ENCODE peak calls at places on chromosomes 4 and X, in five cellular contexts. One of them, this sample, is unnamed.

GRCh38 chr4:114839986-114840385 is 241.4 kb downstream of the UGT8 start:
- DNase-seq in PC-3: no peak
- DNase-seq in thoracic aorta: no peak
- DNase-seq in ascending aorta: no peak
- DNase-seq in esophagus muscularis mucosa: no peak
- DNase-seq in this sample: no peak

GRCh38 chrX:140709421-140709846 is at the start of gene LINC00632:
- DNase-seq in ascending aorta: no peak
- DNase-seq in PC-3: no peak
- DNase-seq in esophagus muscularis mucosa: no peak
- DNase-seq in thoracic aorta: no peak
- DNase-seq in this sample: no peak

GRCh38 chr4:148834804-148835598 is 392.8 kb upstream of the NR3C2 start:
- DNase-seq in ascending aorta: no peak
- DNase-seq in esophagus muscularis mucosa: no peak
- DNase-seq in thoracic aorta: no peak
- DNase-seq in PC-3: peak; percentile 47
- DNase-seq in this sample: no peak

GRCh38 chr4:40850496-40850895 is 100.7 kb downstream of the NSUN7 start:
- DNase-seq in thoracic aorta: no peak
- DNase-seq in esophagus muscularis mucosa: no peak
- DNase-seq in PC-3: no peak
- DNase-seq in ascending aorta: no peak
- DNase-seq in this sample: no peak

GRCh38 chr4:147842573-147842972 is 110.7 kb downstream of the ARHGAP10 start:
- DNase-seq in esophagus muscularis mucosa: peak; percentile 90
- DNase-seq in thoracic aorta: no peak
- DNase-seq in ascending aorta: no peak
- DNase-seq in PC-3: no peak
- DNase-seq in this sample: no peak

GRCh38 chr4:101418055-101418454 is 70.7 kb upstream of the PPP3CA start:
- DNase-seq in esophagus muscularis mucosa: no peak
- DNase-seq in thoracic aorta: no peak
- DNase-seq in PC-3: no peak
- DNase-seq in ascending aorta: no peak
- DNase-seq in this sample: no peak

GRCh38 chr4:66855956-66856355 is 689.3 kb downstream of the CENPC start:
- DNase-seq in ascending aorta: no peak
- DNase-seq in thoracic aorta: no peak
- DNase-seq in PC-3: peak; percentile 42
- DNase-seq in esophagus muscularis mucosa: no peak
- DNase-seq in this sample: no peak

GRCh38 chr4:40540801-40541200 is 88.9 kb downstream of the RBM47 start:
- DNase-seq in thoracic aorta: no peak
- DNase-seq in ascending aorta: no peak
- DNase-seq in esophagus muscularis mucosa: no peak
- DNase-seq in PC-3: no peak
- DNase-seq in this sample: no peak

GRCh38 chrX:39749135-39749534 is 348.6 kb downstream of the BCOR start:
- DNase-seq in PC-3: no peak
- DNase-seq in esophagus muscularis mucosa: no peak
- DNase-seq in thoracic aorta: no peak
- DNase-seq in ascending aorta: peak; percentile 88
- DNase-seq in this sample: no peak

GRCh38 chr4:181550381-181550780 is 692.8 kb upstream of the TENM3 start:
- DNase-seq in thoracic aorta: no peak
- DNase-seq in esophagus muscularis mucosa: no peak
- DNase-seq in PC-3: no peak
- DNase-seq in ascending aorta: no peak
- DNase-seq in this sample: no peak

GRCh38 chrX:70421618-70422017 is 1.5 kb upstream of the GDPD2 start:
- DNase-seq in ascending aorta: no peak
- DNase-seq in thoracic aorta: no peak
- DNase-seq in esophagus muscularis mucosa: no peak
- DNase-seq in PC-3: no peak
- DNase-seq in this sample: no peak

GRCh38 chrX:24513416-24513815 is 48.3 kb downstream of the PDK3 start:
- DNase-seq in ascending aorta: no peak
- DNase-seq in PC-3: peak; percentile 28
- DNase-seq in thoracic aorta: no peak
- DNase-seq in esophagus muscularis mucosa: no peak
- DNase-seq in this sample: no peak

GRCh38 chr4:108426493-108426892 is 193.9 kb upstream of the RPL34 start:
- DNase-seq in esophagus muscularis mucosa: no peak
- DNase-seq in ascending aorta: no peak
- DNase-seq in PC-3: peak; percentile 4
- DNase-seq in thoracic aorta: no peak
- DNase-seq in this sample: no peak

GRCh38 chr4:159016527-159017137 is 86.2 kb upstream of the RAPGEF2 start:
- DNase-seq in ascending aorta: no peak
- DNase-seq in PC-3: no peak
- DNase-seq in esophagus muscularis mucosa: no peak
- DNase-seq in thoracic aorta: no peak
- DNase-seq in this sample: no peak

GRCh38 chr4:121277194-121278105 is 103.4 kb downstream of the QRFPR start:
- DNase-seq in thoracic aorta: no peak
- DNase-seq in PC-3: peak; percentile 47
- DNase-seq in ascending aorta: no peak
- DNase-seq in esophagus muscularis mucosa: no peak
- DNase-seq in this sample: peak; percentile 13

GRCh38 chrX:30931920-30932319 is 42.9 kb upstream of the TAB3 start:
- DNase-seq in thoracic aorta: no peak
- DNase-seq in ascending aorta: no peak
- DNase-seq in esophagus muscularis mucosa: no peak
- DNase-seq in PC-3: no peak
- DNase-seq in this sample: no peak

GRCh38 chr4:17577660-17578481 is 873 bp downstream of the LAP3 start:
- DNase-seq in ascending aorta: peak; percentile 78
- DNase-seq in thoracic aorta: peak; percentile 15
- DNase-seq in esophagus muscularis mucosa: peak; percentile 94
- DNase-seq in PC-3: peak; percentile 19
- DNase-seq in this sample: no peak

GRCh38 chrX:15050395-15050794 is 177.2 kb downstream of the MOSPD2 start:
- DNase-seq in esophagus muscularis mucosa: no peak
- DNase-seq in thoracic aorta: no peak
- DNase-seq in ascending aorta: no peak
- DNase-seq in PC-3: no peak
- DNase-seq in this sample: no peak

GRCh38 chr4:80500593-80500992 is 165.1 kb downstream of the CFAP299 start:
- DNase-seq in ascending aorta: no peak
- DNase-seq in esophagus muscularis mucosa: no peak
- DNase-seq in thoracic aorta: no peak
- DNase-seq in PC-3: no peak
- DNase-seq in this sample: no peak

GRCh38 chrX:17933856-17934255 is 72.8 kb upstream of the RAI2 start:
- DNase-seq in PC-3: peak; percentile 35
- DNase-seq in thoracic aorta: no peak
- DNase-seq in ascending aorta: no peak
- DNase-seq in esophagus muscularis mucosa: no peak
- DNase-seq in this sample: no peak

GRCh38 chr4:48546336-48546735 is 56.3 kb downstream of the ZAR1 start:
- DNase-seq in thoracic aorta: no peak
- DNase-seq in PC-3: peak; percentile 39
- DNase-seq in esophagus muscularis mucosa: no peak
- DNase-seq in ascending aorta: no peak
- DNase-seq in this sample: peak; percentile 5

GRCh38 chrX:105706041-105706440 is 116.3 kb upstream of the NRK start:
- DNase-seq in thoracic aorta: no peak
- DNase-seq in ascending aorta: no peak
- DNase-seq in esophagus muscularis mucosa: no peak
- DNase-seq in PC-3: no peak
- DNase-seq in this sample: no peak

GRCh38 chr4:113162089-113162488 is 112.6 kb downstream of the ANK2 start:
- DNase-seq in esophagus muscularis mucosa: no peak
- DNase-seq in PC-3: no peak
- DNase-seq in thoracic aorta: no peak
- DNase-seq in ascending aorta: no peak
- DNase-seq in this sample: no peak

GRCh38 chrX:15349046-15349445 is 13.7 kb upstream of the PIGA start:
- DNase-seq in esophagus muscularis mucosa: no peak
- DNase-seq in ascending aorta: no peak
- DNase-seq in PC-3: peak; percentile 83
- DNase-seq in thoracic aorta: no peak
- DNase-seq in this sample: peak; percentile 11

GRCh38 chrX:134660627-134661026 is 2.4 kb upstream of the PLAC1 start:
- DNase-seq in PC-3: no peak
- DNase-seq in esophagus muscularis mucosa: no peak
- DNase-seq in ascending aorta: no peak
- DNase-seq in thoracic aorta: no peak
- DNase-seq in this sample: no peak

GRCh38 chr4:145679520-145679919 is 426 bp upstream of the C4orf51 start:
- DNase-seq in thoracic aorta: peak; percentile 60
- DNase-seq in esophagus muscularis mucosa: no peak
- DNase-seq in PC-3: peak; percentile 92
- DNase-seq in ascending aorta: peak; percentile 70
- DNase-seq in this sample: peak; percentile 27

GRCh38 chrX:67543818-67544217 is at the start of gene AR:
- DNase-seq in ascending aorta: peak; percentile 83
- DNase-seq in thoracic aorta: no peak
- DNase-seq in esophagus muscularis mucosa: no peak
- DNase-seq in PC-3: no peak
- DNase-seq in this sample: no peak

GRCh38 chrX:47093248-47093647 is 15.0 kb downstream of the RGN start:
- DNase-seq in PC-3: peak; percentile 54
- DNase-seq in thoracic aorta: no peak
- DNase-seq in ascending aorta: no peak
- DNase-seq in esophagus muscularis mucosa: no peak
- DNase-seq in this sample: peak; percentile 23

GRCh38 chr4:145643295-145643694 is 24.1 kb downstream of the MMAA start:
- DNase-seq in PC-3: no peak
- DNase-seq in thoracic aorta: no peak
- DNase-seq in esophagus muscularis mucosa: no peak
- DNase-seq in ascending aorta: no peak
- DNase-seq in this sample: no peak

GRCh38 chr4:159269143-159269542 is 166.3 kb downstream of the RAPGEF2 start:
- DNase-seq in thoracic aorta: no peak
- DNase-seq in PC-3: no peak
- DNase-seq in ascending aorta: no peak
- DNase-seq in esophagus muscularis mucosa: no peak
- DNase-seq in this sample: no peak

DNA sequence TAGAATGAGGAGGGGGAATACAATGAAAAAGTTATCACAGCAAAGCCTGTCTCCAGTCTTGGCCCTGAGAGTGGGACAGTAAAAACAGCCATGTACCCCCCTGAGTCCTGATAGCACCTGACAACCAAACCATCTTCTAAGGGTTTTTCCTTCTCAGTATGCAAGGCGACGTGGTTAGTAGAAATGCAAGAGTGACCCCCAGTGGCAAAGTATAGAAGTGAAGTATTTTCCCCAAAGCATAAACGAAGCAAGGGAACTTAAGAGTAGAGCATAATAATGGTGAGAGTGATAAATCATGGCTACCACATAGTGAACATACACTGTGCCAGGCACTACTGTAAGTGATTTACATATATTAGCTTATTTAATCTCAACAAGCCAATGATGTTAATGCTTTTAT is 52.8 kb downstream of the FAM47C start:
- DNase-seq in esophagus muscularis mucosa: no peak
- DNase-seq in PC-3: peak; percentile 72
- DNase-seq in thoracic aorta: no peak
- DNase-seq in ascending aorta: no peak
- DNase-seq in this sample: peak; percentile 7
- TF ChIP-seq CTCF in esophagus muscularis mucosa: peak; percentile 24
- TF ChIP-seq CTCF in PC-3: peak; percentile 74
- TF ChIP-seq CTCF in thoracic aorta: peak; percentile 52
- TF ChIP-seq CTCF in ascending aorta: peak; percentile 22
- TF ChIP-seq CTCF in this sample: peak; percentile 36

DNA sequence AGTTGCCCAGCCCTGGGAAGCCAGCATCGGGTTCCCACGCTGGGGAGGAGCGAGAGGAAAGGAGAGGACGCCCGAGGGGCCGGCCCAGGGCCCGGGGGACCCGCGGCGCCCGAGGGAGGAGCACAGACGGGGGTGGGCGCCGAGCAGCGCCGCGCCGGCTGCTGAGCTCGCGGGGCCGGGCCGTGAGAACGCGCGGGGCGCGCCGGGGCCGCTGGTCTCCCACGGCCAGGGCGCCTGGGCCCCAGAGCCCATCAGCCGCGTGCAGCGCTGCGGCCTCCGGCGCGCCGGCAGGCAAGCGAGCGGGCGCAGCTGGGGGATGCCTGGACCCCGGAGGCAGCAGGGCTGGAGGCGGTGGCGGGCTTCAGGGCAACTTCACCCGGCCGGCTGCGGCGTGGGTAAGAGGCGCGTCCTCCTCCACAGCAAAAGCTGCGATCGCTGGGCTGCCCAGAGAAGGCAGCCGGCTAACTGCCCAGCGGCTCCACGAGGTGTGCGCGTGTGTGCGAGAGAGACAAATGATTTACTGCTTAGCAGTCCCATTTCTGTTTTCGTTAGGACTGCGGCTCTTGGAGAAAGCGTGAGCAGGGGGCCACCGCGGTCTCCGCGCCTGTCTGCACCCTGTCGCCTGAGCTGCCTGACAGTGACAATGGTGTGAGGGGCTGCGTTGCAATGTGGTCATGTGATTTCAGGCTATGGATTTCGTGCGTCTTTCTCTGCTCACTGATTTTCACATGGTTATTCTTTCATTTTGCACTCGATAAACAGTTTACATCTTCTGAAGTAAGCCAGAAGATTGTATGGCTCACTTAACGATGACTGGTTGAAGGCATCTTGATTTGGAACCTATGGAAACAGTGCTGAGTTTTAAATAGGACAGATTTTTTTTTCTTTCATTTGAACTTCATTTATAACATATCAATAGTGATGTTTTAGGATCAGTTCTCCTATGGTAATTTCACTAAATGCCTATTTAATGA is 1.2 kb downstream of the GUCY1A1 start:
- DNase-seq in esophagus muscularis mucosa: no peak
- DNase-seq in PC-3: peak; percentile 45
- DNase-seq in thoracic aorta: no peak
- DNase-seq in ascending aorta: peak; percentile 73
- DNase-seq in this sample: peak; percentile 8
- H3K27ac ChIP-seq in esophagus muscularis mucosa: peak overlapping the region; percentile 89
- H3K27ac ChIP-seq in PC-3: peak overlapping the region; percentile 66
- H3K27ac ChIP-seq in thoracic aorta: peak overlapping the region; percentile 83
- H3K27ac ChIP-seq in ascending aorta: peak overlapping the region; percentile 90
- H3K27ac ChIP-seq in this sample: no peak overlapping the region

GRCh38 chr4:26478330-26478729 is 12.0 kb downstream of the CCKAR start:
- DNase-seq in PC-3: no peak
- DNase-seq in esophagus muscularis mucosa: no peak
- DNase-seq in thoracic aorta: no peak
- DNase-seq in ascending aorta: no peak
- DNase-seq in this sample: no peak
- TF ChIP-seq CTCF in PC-3: no peak
- TF ChIP-seq CTCF in esophagus muscularis mucosa: no peak
- TF ChIP-seq CTCF in thoracic aorta: no peak
- TF ChIP-seq CTCF in ascending aorta: no peak
- TF ChIP-seq CTCF in this sample: no peak

GRCh38 chrX:11952176-11952720 is 186.0 kb upstream of the FRMPD4 start:
- DNase-seq in ascending aorta: no peak
- DNase-seq in esophagus muscularis mucosa: no peak
- DNase-seq in PC-3: no peak
- DNase-seq in thoracic aorta: no peak
- DNase-seq in this sample: no peak

GRCh38 chrX:11954196-11954595 is 184.1 kb upstream of the FRMPD4 start:
- DNase-seq in ascending aorta: no peak
- DNase-seq in thoracic aorta: no peak
- DNase-seq in esophagus muscularis mucosa: no peak
- DNase-seq in PC-3: no peak
- DNase-seq in this sample: no peak

GRCh38 chrX:11949291-11949690 is 189.0 kb upstream of the FRMPD4 start:
- DNase-seq in thoracic aorta: no peak
- DNase-seq in esophagus muscularis mucosa: no peak
- DNase-seq in PC-3: no peak
- DNase-seq in ascending aorta: no peak
- DNase-seq in this sample: no peak

GRCh38 chrX:11953615-11954014 is 184.7 kb upstream of the FRMPD4 start:
- DNase-seq in PC-3: peak; percentile 90
- DNase-seq in ascending aorta: no peak
- DNase-seq in thoracic aorta: no peak
- DNase-seq in esophagus muscularis mucosa: no peak
- DNase-seq in this sample: peak; percentile 50
- H3K27ac ChIP-seq in PC-3: peak overlapping the region; percentile 65
- H3K27ac ChIP-seq in ascending aorta: no peak overlapping the region
- H3K27ac ChIP-seq in thoracic aorta: no peak overlapping the region
- H3K27ac ChIP-seq in esophagus muscularis mucosa: no peak overlapping the region
- H3K27ac ChIP-seq in this sample: no peak overlapping the region